ENCODE peak calls at places on chromosomes 6 and 20, in nine cellular contexts. O is tibial nerve; H is left ventricle myocardium inferior; X is MCF 10A; N is cardiac fibroblast; V is WTC11; G is hepatocyte; F is CD4-positive, alpha-beta T cell; Q is psoas muscle. R is an unnamed sample.

GRCh38 chr20:61185841-61186601 is 66.0 kb upstream of the CDH4 start:
- DNase-seq in O (no peak), H (no peak), X (peak; percentile 82), N (peak; percentile 76), V (no peak), G (peak; percentile 50), F (no peak), Q (no peak), R (no peak)

GRCh38 chr6:167538746-167539145 is 213.9 kb downstream of the TTLL2 start:
- DNase-seq in O (no peak), H (no peak), X (no peak), N (no peak), V (no peak), G (no peak), F (no peak), Q (no peak), R (no peak)

GRCh38 chr6:69866351-69867074 is at the start of gene COL19A1:
- DNase-seq in O (no peak), H (peak; percentile 22), X (no peak), N (peak; percentile 2), V (peak; percentile 52), G (peak; percentile 35), F (peak; percentile 3), Q (peak; percentile 24), R (peak; percentile 38)

GRCh38 chr6:167311286-167311685 is 13.6 kb upstream of the TTLL2 start:
- DNase-seq in O (no peak), H (no peak), X (no peak), N (no peak), V (no peak), G (peak; percentile 51), F (no peak), Q (no peak), R (no peak)

GRCh38 chr20:62489186-62489939 is 13.6 kb upstream of the GATA5 start:
- DNase-seq in O (no peak), H (no peak), X (peak; percentile 47), N (no peak), V (no peak), G (peak; percentile 84), F (no peak), Q (no peak), R (no peak)

GRCh38 chr6:170237999-170238740 is 52.7 kb downstream of the DLL1 start:
- DNase-seq in O (peak; percentile 1), H (peak; percentile 9), X (no peak), N (no peak), V (no peak), G (no peak), F (no peak), Q (no peak), R (no peak)

GRCh38 chr6:32290886-32291450 is 67.1 kb upstream of the NOTCH4 start:
- DNase-seq in O (no peak), H (no peak), X (no peak), N (peak; percentile 59), V (no peak), G (no peak), F (no peak), Q (no peak), R (no peak)

GRCh38 chr6:70479236-70479635 is 65.9 kb downstream of the FAM135A start:
- DNase-seq in O (no peak), H (no peak), X (no peak), N (peak; percentile 68), V (no peak), G (peak; percentile 30), F (no peak), Q (no peak), R (no peak)

GRCh38 chr6:56540950-56541600 is 101.6 kb downstream of the DST start:
- DNase-seq in O (no peak), H (no peak), X (no peak), N (no peak), V (no peak), G (peak; percentile 14), F (no peak), Q (no peak), R (no peak)

GRCh38 chr6:45959534-45960195 is 56.0 kb downstream of the CLIC5 start:
- DNase-seq in O (no peak), H (no peak), X (peak; percentile 62), N (peak; percentile 48), V (no peak), G (peak; percentile 67), F (no peak), Q (no peak), R (peak; percentile 46)

DNA sequence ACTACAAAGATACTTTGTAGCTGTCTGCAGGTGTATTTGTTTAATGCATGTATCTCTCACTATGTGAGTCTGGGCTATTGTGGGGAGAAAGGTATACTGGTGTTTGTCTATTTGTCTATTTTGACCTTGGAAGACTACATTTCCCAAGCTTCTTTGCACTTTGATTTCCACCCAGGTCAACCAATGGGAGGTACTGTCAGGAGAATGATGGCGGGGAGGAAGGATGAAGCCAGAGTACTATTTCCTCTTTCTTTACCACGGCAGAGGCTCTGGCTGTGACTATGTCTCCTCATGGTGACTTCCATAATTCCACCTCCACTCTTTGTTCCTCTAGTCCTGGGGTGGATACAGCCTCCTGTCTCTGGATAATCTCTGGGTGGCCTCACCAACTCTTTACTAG is 23.1 kb downstream of the LBP start:
- DNase-seq in O (no peak), H (no peak), X (no peak), N (peak; percentile 25), V (no peak), G (no peak), F (no peak), Q (no peak), R (no peak)
- TF ChIP-seq CTCF in O (no peak), H (no peak), X (no peak), N (no peak), V (no peak), G (no peak), F (no peak), Q (no peak), R (no peak)

GRCh38 chr6:127587875-127588274 is 10.9 kb downstream of the C6orf58 start:
- DNase-seq in O (no peak), H (no peak), X (no peak), N (no peak), V (no peak), G (no peak), F (no peak), Q (no peak), R (no peak)
- TF ChIP-seq CTCF in O (no peak), H (no peak), X (no peak), N (no peak), V (no peak), G (no peak), F (no peak), Q (no peak), R (no peak)

DNA sequence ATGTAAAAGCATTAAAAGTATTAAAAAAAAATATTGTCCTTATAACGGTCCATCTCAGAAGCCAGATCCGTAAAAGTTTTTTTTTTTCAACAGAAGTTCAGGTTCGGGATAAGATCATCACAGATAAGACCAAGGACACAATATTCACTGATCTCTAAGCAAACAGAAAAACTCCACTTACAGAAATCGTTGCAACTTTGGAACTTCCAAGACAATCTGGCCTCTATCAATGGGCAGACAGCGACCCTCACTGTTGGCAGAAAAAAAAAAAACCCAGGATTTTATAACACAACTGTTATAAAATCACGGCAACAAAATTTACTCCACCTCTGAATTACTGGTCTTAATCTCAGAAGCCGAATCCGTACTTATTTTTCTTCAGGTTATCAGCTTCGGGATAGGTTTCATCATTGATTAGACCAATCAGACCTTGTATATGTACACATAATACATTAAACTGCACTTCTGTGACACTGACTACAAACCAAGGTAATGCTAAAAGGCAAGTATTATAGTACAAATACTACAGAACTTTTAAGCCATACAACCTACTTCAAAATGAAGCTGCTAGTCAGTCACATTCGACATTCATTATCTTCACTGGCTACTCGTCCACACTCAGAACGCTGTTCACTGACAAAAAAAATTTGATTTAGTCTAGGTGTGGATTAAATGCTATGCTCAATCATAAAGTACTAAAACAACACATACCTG is 34.7 kb upstream of the SYNCRIP start:
- DNase-seq in O (no peak), H (no peak), X (peak; percentile 30), N (peak; percentile 51), V (no peak), G (peak; percentile 27), F (no peak), Q (no peak), R (no peak)
- TF ChIP-seq CTCF in O (no peak), H (peak; percentile 38), X (peak; percentile 14), N (no peak), V (no peak), G (peak; percentile 51), F (peak; percentile 39), Q (peak; percentile 20), R (no peak)

DNA sequence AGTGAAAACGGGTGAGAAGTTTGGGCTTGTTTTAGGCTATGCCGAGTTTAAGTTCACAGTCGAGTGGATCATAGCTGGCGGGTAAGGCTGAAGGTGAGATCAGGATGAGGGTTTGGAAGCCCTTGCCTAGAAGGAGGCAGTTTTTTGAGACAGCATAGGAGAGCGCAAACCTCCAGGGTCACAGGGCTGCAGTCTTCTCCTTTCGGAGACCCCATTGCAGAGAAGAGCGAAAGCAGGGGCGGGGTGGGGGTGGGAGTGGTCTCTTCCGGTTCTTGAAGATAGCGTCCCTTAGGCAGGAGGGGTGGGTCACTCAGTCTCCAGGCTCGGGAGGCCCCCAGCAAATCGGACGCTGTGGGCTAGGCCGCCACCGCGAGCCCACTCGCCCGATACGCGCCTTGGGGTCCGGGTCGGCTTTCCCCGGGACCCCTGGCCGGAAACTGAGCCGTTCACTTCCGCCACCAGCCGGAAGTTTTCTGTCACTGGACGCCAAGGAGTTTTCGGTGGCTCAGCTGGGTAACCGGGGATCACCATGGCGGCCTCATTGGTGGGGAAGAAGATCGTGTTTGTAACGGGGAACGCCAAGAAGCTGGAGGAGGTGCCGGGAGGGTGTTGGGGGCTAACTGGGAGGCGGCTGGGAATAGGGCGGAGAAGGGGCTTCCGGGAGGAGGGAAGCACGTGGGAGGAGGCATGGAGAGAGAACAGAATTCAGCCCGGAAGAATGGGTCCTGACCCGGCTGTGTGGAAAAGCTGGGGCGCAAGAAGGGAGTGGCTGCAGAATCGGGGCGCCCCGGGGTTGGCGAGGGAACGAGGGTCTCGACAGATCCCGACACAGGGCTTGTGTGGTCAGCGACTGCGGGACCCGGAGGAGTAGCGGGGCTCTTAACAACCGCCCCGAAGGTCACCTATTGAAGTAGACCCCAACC is at the start of gene ITPA:
- DNase-seq in O (no peak), H (peak; percentile 40), X (peak; percentile 49), N (peak; percentile 59), V (peak; percentile 60), G (peak; percentile 63), F (peak; percentile 50), Q (peak; percentile 45), R (peak; percentile 73)
- TF ChIP-seq CTCF in O (no peak), H (peak; percentile 11), X (no peak), N (no peak), V (no peak), G (no peak), F (no peak), Q (no peak), R (no peak)

GRCh38 chr6:113994934-113995342 is 24.0 kb upstream of the HDAC2 start:
- DNase-seq in O (no peak), H (no peak), X (peak; percentile 88), N (peak; percentile 91), V (peak; percentile 50), G (peak; percentile 86), F (no peak), Q (no peak), R (no peak)
- TF ChIP-seq CTCF in O (peak; percentile 51), H (peak; percentile 54), X (peak; percentile 94), N (peak; percentile 85), V (peak; percentile 43), G (peak; percentile 79), F (peak; percentile 46), Q (peak; percentile 41), R (no peak)

R was measured in mucosa of descending colon.